ENCODE peak calls at places on chromosomes 5 and 9, in eight cellular contexts. U, N, W, K, Q, D, M and O are unnamed samples.
A peak's percentile ranks its signal among the peaks of the same experiment; 100 is the strongest.

GRCh38 chr9:35510745-35511428 is 21.0 kb downstream of the RUSC2 start:
- DNase-seq in K (no peak), N (no peak), Q (no peak), D (peak; percentile 68), M (no peak), W (no peak), U (no peak), O (peak; percentile 88)

GRCh38 chr5:69275563-69275962 is 40.9 kb downstream of the CDK7 start:
- DNase-seq in K (no peak), M (no peak), N (no peak), Q (no peak), W (no peak), U (no peak), D (no peak), O (no peak)

GRCh38 chr9:10282084-10282483 is 330.7 kb downstream of the PTPRD start:
- DNase-seq in D (no peak), W (no peak), M (no peak), K (no peak), Q (no peak), N (no peak), U (no peak), O (no peak)

GRCh38 chr5:148687427-148687826 is 33.1 kb upstream of the HTR4 start:
- DNase-seq in Q (no peak), M (no peak), N (peak; percentile 2), K (no peak), U (no peak), D (no peak), W (peak; percentile 45), O (no peak)

GRCh38 chr9:14908221-14909206 is 1.7 kb downstream of the FREM1 start:
- DNase-seq in U (peak; percentile 19), M (no peak), D (no peak), W (no peak), Q (no peak), K (no peak), N (no peak), O (no peak)

GRCh38 chr5:78077369-78078068 is 217.0 kb downstream of the AP3B1 start:
- DNase-seq in U (no peak), K (no peak), D (peak; percentile 10), M (no peak), Q (no peak), W (no peak), N (no peak), O (no peak)

GRCh38 chr9:127803507-127804352 is 1.0 kb downstream of the FPGS start:
- DNase-seq in K (no peak), U (no peak), M (no peak), Q (no peak), W (no peak), D (peak; percentile 99), N (no peak), O (peak; percentile 69)

GRCh38 chr9:128104171-128104618 is 23.3 kb downstream of the PTGES2 start:
- DNase-seq in Q (no peak), N (no peak), K (no peak), W (no peak), U (peak; percentile 71), D (no peak), M (no peak), O (peak; percentile 95)

GRCh38 chr5:56951946-56952691 is at the start of gene MIER3:
- DNase-seq in N (peak; percentile 83), Q (peak; percentile 90), U (peak; percentile 17), K (peak; percentile 83), M (no peak), D (peak; percentile 94), W (no peak), O (peak; percentile 82)

GRCh38 chr9:126436545-126437269 is 110.1 kb downstream of the MVB12B start:
- DNase-seq in D (no peak), K (no peak), Q (peak; percentile 26), N (no peak), M (no peak), W (no peak), U (no peak), O (no peak)

GRCh38 chr9:136047775-136048559 is 47.1 kb downstream of the NACC2 start:
- DNase-seq in W (no peak), Q (no peak), D (no peak), M (no peak), K (no peak), N (no peak), U (no peak), O (no peak)

GRCh38 chr5:137291031-137291430 is 208.1 kb downstream of the SPOCK1 start:
- DNase-seq in N (no peak), K (no peak), W (no peak), Q (no peak), U (no peak), D (no peak), M (no peak), O (no peak)

GRCh38 chr9:121399883-121400607 is 30.0 kb upstream of the STOM start:
- DNase-seq in U (peak; percentile 72), K (no peak), Q (no peak), N (peak; percentile 24), D (peak; percentile 78), W (no peak), M (no peak), O (peak; percentile 84)

GRCh38 chr5:178247481-178248456 is 15.2 kb upstream of the PHYKPL start:
- DNase-seq in U (no peak), D (no peak), N (no peak), K (no peak), Q (no peak), W (no peak), M (no peak), O (no peak)

GRCh38 chr5:39369123-39369815 is 5.0 kb upstream of the C9 start:
- DNase-seq in N (no peak), K (no peak), Q (no peak), M (no peak), D (no peak), U (no peak), W (no peak), O (no peak)

GRCh38 chr9:114450181-114450580 is 55.1 kb downstream of the WHRN start:
- DNase-seq in U (no peak), D (no peak), W (no peak), M (no peak), Q (no peak), K (no peak), N (no peak), O (no peak)

GRCh38 chr5:15823413-15823812 is 323.4 kb downstream of the FBXL7 start:
- DNase-seq in D (no peak), U (no peak), M (no peak), K (no peak), N (no peak), W (no peak), Q (no peak), O (no peak)

GRCh38 chr5:164097747-164098146 is 592.3 kb downstream of the MAT2B start:
- DNase-seq in Q (no peak), K (no peak), M (no peak), N (no peak), D (peak; percentile 78), U (no peak), W (no peak), O (peak; percentile 18)

GRCh38 chr5:163730206-163730782 is 224.9 kb downstream of the MAT2B start:
- DNase-seq in W (no peak), N (no peak), D (no peak), U (no peak), M (no peak), K (no peak), Q (no peak), O (no peak)

GRCh38 chr9:15231788-15232635 is 75.0 kb downstream of the TTC39B start:
- DNase-seq in M (no peak), W (peak; percentile 52), Q (no peak), N (peak; percentile 3), U (peak; percentile 22), K (no peak), D (no peak), O (no peak)

GRCh38 chr5:42617411-42617810 is 139.2 kb upstream of the CCDC152 start:
- DNase-seq in W (no peak), K (no peak), N (no peak), Q (no peak), M (no peak), D (no peak), U (no peak), O (no peak)

GRCh38 chr9:6965566-6965965 is 207.8 kb downstream of the KDM4C start:
- DNase-seq in K (no peak), Q (no peak), W (no peak), D (no peak), N (no peak), M (no peak), U (no peak), O (no peak)

GRCh38 chr5:142769251-142769792 is 855 bp upstream of the ARHGAP26 start:
- DNase-seq in D (no peak), K (no peak), U (no peak), M (no peak), W (no peak), Q (no peak), N (no peak), O (no peak)

GRCh38 chr5:5523066-5523505 is 100.6 kb downstream of the ICE1 start:
- DNase-seq in Q (no peak), U (no peak), N (no peak), D (no peak), K (no peak), W (no peak), M (no peak), O (peak; percentile 37)

GRCh38 chr9:74770508-74771261 is 117.0 kb downstream of the TRPM6 start:
- DNase-seq in K (no peak), U (peak; percentile 27), D (peak; percentile 39), Q (peak; percentile 67), M (no peak), W (peak; percentile 66), N (peak; percentile 25), O (peak; percentile 9)

GRCh38 chr9:129938291-129938979 is 103.2 kb downstream of the USP20 start:
- DNase-seq in D (no peak), N (no peak), U (no peak), Q (no peak), W (no peak), K (no peak), M (no peak), O (no peak)